ENCODE peak calls at places on chromosomes 13 and 19, in five cellular contexts. Z is ovary; J is testis; C is aorta; E is CD8-positive, alpha-beta memory T cell. P is an unnamed sample.
A peak's percentile ranks its signal among the peaks of the same experiment; 100 is the strongest.

GRCh38 chr13:112012004-112012704 is 54.8 kb upstream of the SOX1 start:
- DNase-seq in Z (no peak), J (no peak), C (peak; percentile 61), E (no peak), P (no peak)

GRCh38 chr19:48659768-48660167 is 13.0 kb downstream of the NTN5 start:
- DNase-seq in Z (no peak), J (no peak), C (no peak), E (no peak), P (no peak)

GRCh38 chr13:26219726-26220125 is 2.4 kb downstream of the RNF6 start:
- DNase-seq in Z (no peak), J (no peak), C (no peak), E (no peak), P (no peak)

GRCh38 chr13:55483626-55484158 is 1657.0 kb upstream of the PRR20A start:
- DNase-seq in Z (no peak), J (peak; percentile 31), C (no peak), E (no peak), P (no peak)

GRCh38 chr13:34555988-34556387 is 386.1 kb upstream of the NBEA start:
- DNase-seq in Z (no peak), J (no peak), C (no peak), E (no peak), P (no peak)

GRCh38 chr13:106570354-106570822 is 2.5 kb upstream of the ARGLU1 start:
- DNase-seq in Z (peak; percentile 77), J (peak; percentile 87), C (peak; percentile 91), E (peak; percentile 43), P (peak; percentile 68)

GRCh38 chr13:59449750-59450149 is 714.0 kb downstream of the DIAPH3 start:
- DNase-seq in Z (no peak), J (no peak), C (no peak), E (no peak), P (no peak)

GRCh38 chr19:49447485-49448431 is 3.9 kb downstream of the PIH1D1 start:
- DNase-seq in Z (peak; percentile 62), J (peak; percentile 72), C (no peak), E (no peak), P (no peak)

GRCh38 chr19:33436360-33437345 is 63.1 kb downstream of the CEBPG start:
- DNase-seq in Z (no peak), J (no peak), C (peak; percentile 42), E (no peak), P (no peak)

DNA sequence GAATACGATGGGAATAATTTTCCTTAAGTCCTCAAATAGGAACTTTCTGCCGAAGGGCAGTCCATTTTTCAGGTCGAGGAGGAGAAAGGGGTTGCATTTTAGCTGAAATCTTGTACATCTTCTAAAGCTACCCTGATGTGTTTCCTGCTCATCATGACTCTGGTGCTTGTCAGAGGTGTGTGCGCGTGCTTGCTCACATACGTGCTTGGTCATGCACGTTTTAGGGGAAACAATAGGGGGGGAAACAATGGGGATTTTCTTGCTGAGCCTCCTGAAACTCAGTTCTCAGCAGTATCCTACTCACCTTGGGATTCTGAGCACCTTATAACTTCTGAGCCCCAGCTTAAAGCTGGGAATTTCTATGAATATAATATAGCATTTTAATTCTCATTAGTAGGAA is 44.7 kb downstream of the TM9SF2 start:
- DNase-seq in Z (no peak), J (no peak), C (no peak), E (no peak), P (no peak)
- H3K36me3 ChIP-seq in Z (peaks cover 2% of the 10 kb centered on the region), J (no peaks in the 10 kb centered on the region), C (peaks cover 13% of the 10 kb centered on the region), E (peaks cover 27% of the 10 kb centered on the region), P (peaks cover 60% of the 10 kb centered on the region)

GRCh38 chr19:24060687-24061356 is 26.2 kb upstream of the ZNF254 start:
- DNase-seq in Z (no peak), J (no peak), C (no peak), E (no peak), P (no peak)

GRCh38 chr19:24063312-24063711 is 23.7 kb upstream of the ZNF254 start:
- DNase-seq in Z (no peak), J (no peak), C (no peak), E (no peak), P (no peak)

GRCh38 chr19:24059572-24060295 is 27.3 kb upstream of the ZNF254 start:
- DNase-seq in Z (no peak), J (no peak), C (no peak), E (no peak), P (no peak)

GRCh38 chr19:24064175-24064574 is 22.8 kb upstream of the ZNF254 start:
- DNase-seq in Z (no peak), J (no peak), C (no peak), E (no peak), P (no peak)

GRCh38 chr19:24062222-24062621 is 24.8 kb upstream of the ZNF254 start:
- DNase-seq in Z (no peak), J (no peak), C (no peak), E (no peak), P (no peak)
- H3K36me3 ChIP-seq in Z (no peaks in the 10 kb centered on the region), J (no peaks in the 10 kb centered on the region), C (peaks cover 12% of the 10 kb centered on the region), E (no peaks in the 10 kb centered on the region), P (peaks cover 39% of the 10 kb centered on the region)

GRCh38 chr13:113455384-113455783 is 2.1 kb upstream of the ADPRHL1 start:
- DNase-seq in Z (no peak), J (no peak), C (no peak), E (no peak), P (no peak)

GRCh38 chr13:113454936-113455335 is 1.6 kb upstream of the ADPRHL1 start:
- DNase-seq in Z (no peak), J (no peak), C (no peak), E (no peak), P (no peak)

GRCh38 chr13:113457510-113457909 is 4.2 kb upstream of the ADPRHL1 start:
- DNase-seq in Z (no peak), J (no peak), C (no peak), E (no peak), P (no peak)

GRCh38 chr13:113458218-113459065 is 5.2 kb upstream of the ADPRHL1 start:
- DNase-seq in Z (no peak), J (peak; percentile 51), C (no peak), E (no peak), P (no peak)

DNA sequence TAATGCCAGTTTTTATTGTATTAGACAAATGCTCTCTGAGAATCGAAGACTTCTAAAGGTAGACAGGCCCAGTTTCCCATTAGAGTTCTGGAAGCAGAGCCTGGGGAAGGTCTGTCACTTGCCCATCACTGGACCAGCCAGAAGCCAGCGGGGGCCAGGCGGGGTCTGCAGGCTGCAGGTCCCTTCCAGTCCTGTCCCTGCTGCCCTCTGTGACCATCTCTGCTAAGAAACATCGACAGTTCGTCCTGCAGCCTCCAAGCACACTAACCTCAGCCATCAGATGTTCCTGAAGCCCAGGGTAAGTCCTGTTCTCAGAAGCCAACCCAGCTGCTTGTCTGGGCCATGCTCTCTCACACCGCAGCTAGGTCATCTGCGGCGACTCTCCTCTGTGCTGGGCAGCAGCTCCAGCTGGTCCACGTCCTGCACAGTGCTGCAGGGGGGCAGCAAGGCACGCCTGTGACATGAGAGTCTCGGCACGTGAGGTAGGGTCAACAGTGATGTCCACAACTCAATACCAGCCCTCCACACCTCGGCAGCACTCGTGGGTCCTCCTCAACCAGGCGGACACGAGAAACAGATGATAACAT is 2.9 kb upstream of the ADPRHL1 start:
- DNase-seq in Z (no peak), J (no peak), C (no peak), E (no peak), P (no peak)
- H3K36me3 ChIP-seq in Z (no peaks in the 10 kb centered on the region), J (no peaks in the 10 kb centered on the region), C (peaks cover 3% of the 10 kb centered on the region), E (peaks cover 12% of the 10 kb centered on the region), P (peaks cover 33% of the 10 kb centered on the region)

DNA sequence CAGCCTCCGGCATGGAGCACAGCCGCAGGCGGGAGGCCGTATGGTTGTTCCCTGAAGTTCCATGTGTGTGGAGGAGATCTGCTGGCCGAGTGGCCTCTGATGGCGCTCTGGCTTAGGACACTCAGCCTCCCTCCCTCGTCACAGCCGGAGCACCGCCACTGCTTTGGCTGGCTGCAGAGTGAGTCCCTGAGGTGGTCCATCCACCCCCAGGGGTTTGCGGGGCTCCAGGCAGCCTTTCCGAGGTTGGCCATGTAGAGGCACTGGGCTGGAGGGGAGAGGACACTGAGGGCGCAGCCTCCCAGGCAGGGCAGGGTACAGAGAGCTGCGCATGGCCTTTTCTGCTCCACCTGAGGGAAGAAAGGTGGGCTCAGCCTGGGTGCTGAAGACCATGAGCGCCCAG is 19.8 kb upstream of the NPAS1 start:
- DNase-seq in Z (no peak), J (no peak), C (no peak), E (no peak), P (no peak)
- H3K36me3 ChIP-seq in Z (no peaks in the 10 kb centered on the region), J (no peaks in the 10 kb centered on the region), C (peaks cover 2% of the 10 kb centered on the region), E (no peaks in the 10 kb centered on the region), P (peaks cover 34% of the 10 kb centered on the region)

DNA sequence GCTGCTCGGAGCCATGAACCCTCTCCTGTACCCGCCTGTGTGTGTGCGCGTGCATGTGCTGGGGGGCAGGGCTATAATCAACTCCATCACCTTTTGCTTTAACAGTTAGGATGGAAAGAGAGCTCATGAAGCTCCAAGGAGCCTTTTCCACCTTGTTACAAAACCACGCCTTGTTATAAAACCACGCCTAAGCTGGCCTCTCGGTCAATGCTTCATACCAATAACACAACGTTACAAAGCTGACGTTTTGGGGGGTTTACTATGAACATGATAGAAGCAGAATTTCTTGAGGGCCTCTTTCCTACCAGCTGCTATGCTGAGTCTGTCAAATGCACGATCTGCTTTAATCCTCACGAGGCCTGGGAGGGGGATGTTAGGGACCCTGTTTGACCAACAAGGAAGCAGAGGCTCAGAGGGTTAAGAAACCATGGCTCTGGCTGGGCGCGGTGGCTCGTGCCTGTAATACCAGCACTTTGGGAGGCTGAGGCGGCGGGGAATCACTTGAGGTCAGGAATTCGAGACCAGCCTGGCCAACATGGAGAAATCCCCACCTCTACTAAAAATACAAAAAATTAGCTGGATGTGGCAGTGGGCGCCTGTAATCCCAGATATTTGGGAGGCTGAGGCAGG is 11.9 kb downstream of the CAPS start:
- DNase-seq in Z (no peak), J (no peak), C (no peak), E (no peak), P (no peak)
- H3K36me3 ChIP-seq in Z (no peaks in the 10 kb centered on the region), J (no peaks in the 10 kb centered on the region), C (peaks cover 8% of the 10 kb centered on the region), E (peaks cover 90% of the 10 kb centered on the region), P (peaks cover 96% of the 10 kb centered on the region)